ENCODE peak calls at places on chromosome 21, in four cellular contexts. B is stomach, K is neural crest cell, R is fibroblast of the aortic adventitia. Z is an unnamed sample.

GRCh38 chr21:14737922-14738321 is 191.8 kb upstream of the SAMSN1 start:
- DNase-seq in K (peak), B (peak), R (peak), Z (peak)

GRCh38 chr21:39083377-39084008 is 99.8 kb downstream of the PSMG1 start:
- DNase-seq in B (peak), R (peak), K (no peak), Z (no peak)

GRCh38 chr21:42031816-42032215 is 21.7 kb upstream of the ZBTB21 start:
- DNase-seq in K (no peak), R (no peak), B (no peak), Z (no peak)

GRCh38 chr21:42032266-42032665 is 22.1 kb upstream of the ZBTB21 start:
- DNase-seq in K (no peak), R (no peak), B (no peak), Z (no peak)

GRCh38 chr21:16079830-16080229 is 350.0 kb downstream of the USP25 start:
- DNase-seq in K (no peak), R (peak), B (no peak), Z (no peak)

GRCh38 chr21:35829014-35829525 is 231.3 kb downstream of the SETD4 start:
- DNase-seq in R (no peak), K (no peak), B (no peak), Z (no peak)

GRCh38 chr21:26055841-26056264 is 114.7 kb downstream of the APP start:
- DNase-seq in R (peak), B (no peak), K (no peak), Z (no peak)

GRCh38 chr21:41901782-41902181 is 22.6 kb upstream of the PRDM15 start:
- DNase-seq in R (no peak), B (no peak), K (no peak), Z (no peak)

GRCh38 chr21:28742527-28742926 is 250.2 kb downstream of the LTN1 start:
- DNase-seq in K (no peak), R (peak), B (no peak), Z (no peak)

DNA sequence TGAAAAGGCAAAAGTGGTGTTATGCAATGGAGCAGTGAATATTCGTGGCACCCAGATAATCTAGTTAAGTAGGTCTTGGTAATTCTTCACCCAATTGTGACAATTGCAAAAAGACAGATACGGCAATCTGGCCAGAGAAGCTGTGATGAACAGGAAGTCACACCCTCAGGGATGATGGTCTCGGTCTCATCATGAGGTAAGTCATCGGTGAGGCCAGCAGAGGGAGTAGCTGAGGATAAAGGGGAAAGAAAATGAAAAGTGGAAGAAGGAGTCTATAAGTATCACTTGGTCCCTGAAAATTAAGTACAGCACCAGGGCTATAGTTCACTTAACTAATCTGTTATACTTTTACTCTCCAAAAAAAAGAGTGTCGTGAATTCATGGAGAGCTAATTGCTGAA is 258.8 kb upstream of the NCAM2 start:
- DNase-seq in B (no peak), K (no peak), R (no peak), Z (peak)
- TF ChIP-seq CTCF in B (no peak), K (peak), R (no peak), Z (no peak)

GRCh38 chr21:40852563-40852962 is 5.6 kb upstream of the DSCAM start:
- DNase-seq in K (no peak), R (no peak), B (no peak), Z (no peak)
- TF ChIP-seq CTCF in K (no peak), R (no peak), B (no peak), Z (no peak)

GRCh38 chr21:24759348-24760118 is 847.7 kb downstream of the MRPL39 start:
- DNase-seq in B (no peak), K (no peak), R (no peak), Z (no peak)
- TF ChIP-seq CTCF in B (no peak), K (no peak), R (no peak), Z (no peak)

DNA sequence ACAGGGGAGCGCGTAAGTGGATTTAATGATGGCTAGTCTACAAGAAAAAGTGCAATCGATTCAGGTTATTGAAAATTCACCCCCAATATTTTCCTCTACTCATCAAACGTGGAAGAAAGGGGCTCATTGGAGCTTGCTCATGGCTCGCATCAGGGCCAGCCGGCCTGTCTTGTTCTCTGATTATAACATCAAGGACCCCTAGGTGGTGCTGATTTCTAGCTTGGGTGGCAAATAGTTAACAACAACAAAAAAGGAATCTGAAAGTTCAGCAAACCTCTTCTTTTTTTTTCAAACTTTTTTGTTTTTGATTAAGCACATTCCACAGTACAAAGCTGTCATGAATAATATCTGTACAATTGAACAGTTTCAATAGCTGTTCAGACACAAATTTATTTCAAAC is 35.8 kb upstream of the SOD1 start:
- DNase-seq in R (no peak), K (no peak), B (no peak), Z (peak)
- TF ChIP-seq CTCF in R (no peak), K (no peak), B (no peak), Z (peak)

GRCh38 chr21:30269803-30270530 is 12.8 kb downstream of the KRTAP24-1 start:
- DNase-seq in R (no peak), K (no peak), B (no peak), Z (no peak)

GRCh38 chr21:30268608-30269197 is 14.0 kb downstream of the KRTAP24-1 start:
- DNase-seq in K (no peak), R (no peak), B (no peak), Z (no peak)
- TF ChIP-seq CTCF in K (peak), R (no peak), B (no peak), Z (peak)

GRCh38 chr21:45921917-45922316 is 59.7 kb upstream of the COL6A1 start:
- DNase-seq in K (no peak), B (no peak), R (no peak), Z (no peak)
- TF ChIP-seq CTCF in K (no peak), B (no peak), R (no peak), Z (no peak)

GRCh38 chr21:37912616-37913015 is 3.6 kb downstream of the KCNJ6 start:
- DNase-seq in K (no peak), B (no peak), R (no peak), Z (no peak)

GRCh38 chr21:37914211-37914900 is 1.9 kb downstream of the KCNJ6 start:
- DNase-seq in R (no peak), B (no peak), K (peak), Z (peak)

GRCh38 chr21:37908691-37909090 is 7.6 kb downstream of the KCNJ6 start:
- DNase-seq in B (no peak), R (no peak), K (no peak), Z (no peak)

GRCh38 chr21:37907076-37907475 is 9.2 kb downstream of the KCNJ6 start:
- DNase-seq in K (no peak), R (no peak), B (no peak), Z (no peak)

GRCh38 chr21:37909936-37910335 is 6.3 kb downstream of the KCNJ6 start:
- DNase-seq in K (no peak), B (no peak), R (no peak), Z (no peak)
- TF ChIP-seq CTCF in K (peak), B (no peak), R (no peak), Z (no peak)